ENCODE peak calls at places on chromosomes 6 and 20, in four cellular contexts. J is HepG2, T is GM12892, W is K562. B is an unnamed sample.

GRCh38 chr6:140711019-140711613 is 1336.7 kb upstream of the CITED2 start:
- DNase-seq in J (no peak), T (no peak), W (no peak), B (no peak)

GRCh38 chr6:41958022-41958856 is 16.6 kb upstream of the CCND3 start:
- DNase-seq in J (no peak), T (no peak), W (no peak), B (no peak)

GRCh38 chr20:47727170-47727880 is 58.0 kb downstream of the SULF2 start:
- DNase-seq in J (no peak), T (peak; percentile 69), W (no peak), B (peak; percentile 54)

GRCh38 chr20:53831812-53832211 is 238.2 kb upstream of the ZNF217 start:
- DNase-seq in J (no peak), T (no peak), W (no peak), B (no peak)

GRCh38 chr20:57619053-57619831 is 984 bp downstream of the ZBP1 start:
- DNase-seq in J (no peak), T (no peak), W (no peak), B (no peak)

GRCh38 chr20:61956396-61957342 is 109.0 kb downstream of the TAF4 start:
- DNase-seq in J (peak; percentile 74), T (no peak), W (no peak), B (no peak)

GRCh38 chr20:11267131-11267761 is 593.4 kb upstream of the JAG1 start:
- DNase-seq in J (peak; percentile 79), T (no peak), W (peak; percentile 7), B (peak; percentile 23)

GRCh38 chr6:36962874-36963273 is 8.3 kb downstream of the PI16 start:
- DNase-seq in J (no peak), T (peak; percentile 72), W (no peak), B (peak; percentile 92)

GRCh38 chr6:7463785-7464184 is 74.2 kb downstream of the RIOK1 start:
- DNase-seq in J (peak; percentile 81), T (no peak), W (no peak), B (no peak)

GRCh38 chr6:41596807-41597206 is 41.5 kb upstream of the MDFI start:
- DNase-seq in J (no peak), T (no peak), W (no peak), B (no peak)

GRCh38 chr6:107101661-107102413 is 13.5 kb downstream of the BEND3 start:
- DNase-seq in J (no peak), T (no peak), W (no peak), B (no peak)

GRCh38 chr20:63957690-63958441 is 1.6 kb upstream of the UCKL1 start:
- DNase-seq in J (peak; percentile 59), T (no peak), W (peak; percentile 74), B (no peak)

GRCh38 chr20:32191873-32192272 is 15.7 kb downstream of the PLAGL2 start:
- DNase-seq in J (no peak), T (no peak), W (no peak), B (no peak)

GRCh38 chr6:161549977-161550655 is 276.3 kb upstream of the AGPAT4 start:
- DNase-seq in J (peak; percentile 30), T (no peak), W (peak; percentile 15), B (no peak)

GRCh38 chr6:37850728-37851285 is 31.3 kb downstream of the ZFAND3 start:
- DNase-seq in J (no peak), T (no peak), W (no peak), B (no peak)

GRCh38 chr6:14635933-14636599 is 518.5 kb downstream of the CD83 start:
- DNase-seq in J (no peak), T (no peak), W (peak; percentile 22), B (no peak)

GRCh38 chr6:18405477-18406293 is 18.5 kb downstream of the RNF144B start:
- DNase-seq in J (no peak), T (no peak), W (no peak), B (no peak)
- TF ChIP-seq TAF1 in J (no peak), T (no peak), W (no peak), B (no peak)

DNA sequence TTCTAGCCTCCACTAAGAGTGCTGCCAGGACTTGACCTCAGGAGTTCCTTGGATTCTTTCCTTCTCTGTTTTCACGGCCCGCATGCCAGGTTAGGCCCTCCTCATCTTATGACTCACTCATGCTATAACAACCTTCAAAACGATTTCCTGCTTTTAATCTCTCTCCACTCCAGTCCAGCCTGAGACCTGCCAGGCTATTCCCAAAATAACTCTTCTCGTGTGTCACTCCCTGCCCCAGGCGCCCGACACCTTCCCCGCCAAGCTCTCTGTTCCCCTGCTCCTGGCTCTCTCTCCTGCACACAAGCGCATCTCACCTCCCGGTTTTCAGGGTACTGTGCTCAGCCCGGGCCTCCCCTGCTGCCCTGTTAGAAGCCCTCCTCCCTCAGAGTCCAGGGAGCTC is 64.1 kb upstream of the RPS6KA2 start:
- DNase-seq in J (no peak), T (no peak), W (no peak), B (no peak)
- TF ChIP-seq POLR2A in J (no peak), T (no peak), W (no peak), B (no peak)

GRCh38 chr6:11009353-11009752 is 34.8 kb downstream of the ELOVL2 start:
- DNase-seq in J (peak; percentile 65), T (no peak), W (no peak), B (peak; percentile 18)
- TF ChIP-seq POLR2AphosphoS5 in J (no peak), T (no peak), W (no peak), B (no peak)

DNA sequence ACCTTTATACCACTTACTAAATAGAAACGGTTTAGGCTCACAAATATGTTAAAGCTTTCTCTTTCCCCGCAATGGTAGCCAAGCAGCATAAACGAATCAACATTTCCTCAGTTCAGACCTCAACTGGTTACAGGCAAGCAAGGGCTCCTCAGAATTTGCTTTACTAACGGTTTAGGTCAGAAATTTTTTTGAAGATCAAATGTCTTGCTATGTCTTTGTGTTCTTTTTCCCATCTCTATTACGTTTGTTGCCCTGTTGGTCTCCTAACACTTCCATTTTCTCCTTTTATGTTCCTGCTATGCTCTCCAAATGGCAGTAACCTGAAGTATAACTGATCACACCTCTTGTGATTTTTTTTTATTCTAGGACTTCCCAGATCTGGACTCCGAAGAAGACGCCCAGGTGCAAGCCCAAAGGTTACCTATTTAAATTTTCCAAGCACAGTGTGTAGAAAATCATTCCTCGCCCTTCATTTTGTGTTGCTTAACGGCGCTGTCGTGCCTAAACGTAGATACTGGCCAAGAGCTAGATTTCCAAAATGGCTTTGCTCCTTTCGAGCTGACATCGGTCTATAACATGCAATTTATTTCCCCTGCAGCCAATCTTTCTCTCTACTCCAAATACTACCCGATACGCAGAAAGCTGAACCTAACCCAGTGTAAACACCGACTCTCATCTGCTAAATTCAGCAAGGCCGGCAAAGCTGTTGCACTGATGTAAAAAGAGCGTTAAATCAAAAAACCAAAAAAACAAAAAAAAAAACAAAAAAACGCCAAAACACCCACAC is 664 bp upstream of the ASF1A start:
- DNase-seq in J (peak; percentile 49), T (no peak), W (peak; percentile 17), B (no peak)
- TF ChIP-seq TAF1 in J (no peak), T (no peak), W (no peak), B (peak; percentile 67)

GRCh38 chr6:35922139-35922554 is 1.2 kb upstream of the SRPK1 start:
- DNase-seq in J (peak; percentile 54), T (no peak), W (no peak), B (no peak)

GRCh38 chr6:35919085-35919826 is 1.6 kb downstream of the SRPK1 start:
- DNase-seq in J (peak; percentile 75), T (no peak), W (no peak), B (no peak)

GRCh38 chr6:35919827-35920751 is 809 bp downstream of the SRPK1 start:
- DNase-seq in J (peak; percentile 56), T (no peak), W (peak; percentile 37), B (peak; percentile 20)

GRCh38 chr6:35924146-35924545 is 3.2 kb upstream of the SRPK1 start:
- DNase-seq in J (no peak), T (no peak), W (no peak), B (no peak)

DNA sequence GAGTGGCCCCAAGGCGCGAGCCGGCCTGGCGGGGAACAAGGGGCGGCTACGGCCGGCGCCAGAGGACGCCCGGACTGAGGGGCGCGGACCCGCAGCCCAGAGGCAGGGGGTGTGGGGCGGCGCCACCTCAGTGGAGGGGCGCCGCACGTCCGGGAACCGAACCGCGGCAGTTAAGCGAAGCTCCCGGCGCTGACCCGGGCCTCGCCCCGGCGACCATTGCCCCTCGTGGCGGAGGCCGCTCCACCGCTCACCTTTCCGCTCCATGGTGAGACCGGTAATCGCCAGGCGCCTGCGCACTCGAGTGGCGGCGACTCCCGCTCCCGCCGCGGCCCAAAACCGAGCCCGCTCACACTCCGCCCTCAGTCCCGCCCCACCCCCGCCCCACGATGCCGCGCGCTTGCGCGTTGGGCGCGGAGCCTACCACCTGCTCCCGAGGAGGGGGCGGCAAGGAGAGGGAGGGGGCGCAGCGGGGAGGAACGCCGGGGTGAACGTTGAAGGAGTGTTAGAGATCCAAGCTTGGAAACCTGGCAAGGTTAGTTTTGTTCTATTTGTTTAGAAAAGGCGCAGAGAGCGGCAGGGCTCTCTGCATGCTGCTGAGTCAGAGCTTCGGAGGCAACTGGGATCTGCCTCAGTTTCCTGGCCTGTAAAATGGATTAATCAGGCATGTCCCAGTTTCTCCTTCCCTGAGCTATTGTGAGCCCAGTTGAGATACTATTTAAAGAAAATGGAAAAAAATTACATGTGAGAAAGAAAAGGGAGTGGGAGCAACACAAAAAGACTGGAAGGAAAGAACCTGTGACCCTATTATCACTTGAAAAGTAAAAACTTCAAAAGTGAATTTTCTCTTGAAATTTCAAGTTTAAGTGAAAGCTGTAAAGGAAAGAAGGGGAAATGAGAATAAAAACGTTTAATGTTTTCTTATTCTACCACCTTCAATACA is at the start of gene SRPK1:
- DNase-seq in J (peak; percentile 87), T (peak; percentile 87), W (peak; percentile 97), B (peak; percentile 91)
- TF ChIP-seq POLR2A in J (peak; percentile 98), T (peak; percentile 95), W (peak; percentile 92), B (peak; percentile 84)

GRCh38 chr6:35019171-35019570 is 122.0 kb downstream of the TCP11 start:
- DNase-seq in J (no peak), T (no peak), W (no peak), B (no peak)
- TF ChIP-seq POLR2AphosphoS5 in J (no peak), T (no peak), W (no peak), B (no peak)

GRCh38 chr6:30461055-30461454 is 28.3 kb upstream of the HLA-E start:
- DNase-seq in J (no peak), T (no peak), W (no peak), B (no peak)

GRCh38 chr6:30462482-30462881 is 26.8 kb upstream of the HLA-E start:
- DNase-seq in J (no peak), T (no peak), W (no peak), B (no peak)

GRCh38 chr6:30465582-30466306 is 23.6 kb upstream of the HLA-E start:
- DNase-seq in J (no peak), T (no peak), W (no peak), B (no peak)

GRCh38 chr6:30463242-30463641 is 26.1 kb upstream of the HLA-E start:
- DNase-seq in J (no peak), T (no peak), W (no peak), B (no peak)

GRCh38 chr6:30463651-30464618 is 25.4 kb upstream of the HLA-E start:
- DNase-seq in J (peak; percentile 23), T (no peak), W (no peak), B (no peak)
- TF ChIP-seq TAF1 in J (no peak), T (no peak), W (no peak), B (no peak)

B was measured in GM12891.